ENCODE peak calls at places on chromosomes 12 and 14, in seven cellular contexts. W is neural progenitor cell, E is amniotic epithelial cell, X is left lung, B is Daoy, P is foreskin fibroblast, F is Right ventricle myocardium superior. G is an unnamed sample.

GRCh38 chr12:3132636-3133409 is 55.6 kb downstream of the TSPAN9 start:
- DNase-seq in W (no peak), E (peak), X (no peak), B (no peak), P (peak), F (peak), G (no peak)

GRCh38 chr12:107415066-107415465 is 270.5 kb upstream of the PWP1 start:
- DNase-seq in W (no peak), E (peak), X (no peak), B (peak), P (peak), F (no peak), G (no peak)

GRCh38 chr14:93041002-93041401 is 74.7 kb downstream of the ITPK1 start:
- DNase-seq in W (peak), E (no peak), X (no peak), B (no peak), P (no peak), F (no peak), G (no peak)

GRCh38 chr14:96253140-96253539 is 2.9 kb upstream of the BDKRB1 start:
- DNase-seq in W (no peak), E (peak), X (no peak), B (peak), P (peak), F (no peak), G (no peak)

GRCh38 chr12:56487448-56488040 is 417 bp downstream of the GLS2 start:
- DNase-seq in W (peak), E (no peak), X (peak), B (peak), P (no peak), F (peak), G (peak)

GRCh38 chr12:115421796-115422709 is 738.1 kb upstream of the TBX3 start:
- DNase-seq in W (no peak), E (no peak), X (no peak), B (no peak), P (no peak), F (no peak), G (no peak)

GRCh38 chr12:113762155-113762848 is 203.8 kb downstream of the RBM19 start:
- DNase-seq in W (peak), E (no peak), X (no peak), B (no peak), P (no peak), F (no peak), G (peak)

GRCh38 chr12:62523619-62524018 is 57.0 kb downstream of the MON2 start:
- DNase-seq in W (no peak), E (no peak), X (no peak), B (no peak), P (no peak), F (no peak), G (no peak)

GRCh38 chr14:105165134-105165704 is 3.4 kb downstream of the JAG2 start:
- DNase-seq in W (no peak), E (no peak), X (no peak), B (no peak), P (no peak), F (no peak), G (peak)

GRCh38 chr12:50053583-50053982 is 3.8 kb upstream of the ASIC1 start:
- DNase-seq in W (no peak), E (no peak), X (no peak), B (no peak), P (no peak), F (no peak), G (no peak)

GRCh38 chr14:55928316-55928715 is 189.9 kb upstream of the PELI2 start:
- DNase-seq in W (no peak), E (no peak), X (no peak), B (no peak), P (no peak), F (no peak), G (no peak)

GRCh38 chr12:22722779-22723178 is 97.8 kb downstream of the ETNK1 start:
- DNase-seq in W (no peak), E (no peak), X (no peak), B (no peak), P (no peak), F (no peak), G (no peak)

GRCh38 chr14:99745307-99745951 is 47.8 kb upstream of the EML1 start:
- DNase-seq in W (no peak), E (peak), X (no peak), B (peak), P (peak), F (peak), G (no peak)

GRCh38 chr12:130879781-130880389 is 8.0 kb downstream of the RAN start:
- DNase-seq in W (no peak), E (no peak), X (no peak), B (peak), P (no peak), F (no peak), G (no peak)

GRCh38 chr12:67034110-67034879 is 234.9 kb upstream of the CAND1 start:
- DNase-seq in W (peak), E (peak), X (peak), B (peak), P (no peak), F (no peak), G (no peak)

GRCh38 chr14:77275041-77275854 is 4.2 kb upstream of the NGB start:
- DNase-seq in W (peak), E (no peak), X (no peak), B (no peak), P (no peak), F (no peak), G (no peak)

GRCh38 chr14:77761205-77761931 is 412 bp upstream of the SNW1 start:
- DNase-seq in W (peak), E (peak), X (peak), B (peak), P (peak), F (no peak), G (no peak)

GRCh38 chr14:38404100-38404541 is 148.2 kb upstream of the CLEC14A start:
- DNase-seq in W (no peak), E (peak), X (no peak), B (no peak), P (peak), F (no peak), G (no peak)

GRCh38 chr14:48723841-48724495 is 862.2 kb downstream of the RPS29 start:
- DNase-seq in W (no peak), E (peak), X (no peak), B (no peak), P (no peak), F (no peak), G (no peak)

G was measured in NCI-H1436.